ENCODE peak calls at places on chromosome 16, in eight cellular contexts. E, C, P, L, O, S, X and V are unnamed samples. For H3K9me3, the result is how much of the 10 kb centered on the place peaks cover.

GRCh38 chr16:82138478-82139285 is 31.3 kb downstream of the MPHOSPH6 start:
- DNase-seq in E (no peak), C (no peak), P (no peak), L (no peak), O (no peak), S (no peak), X (no peak), V (no peak)

GRCh38 chr16:2210386-2211365 is at the start of gene BRICD5:
- DNase-seq in E (no peak), C (no peak), P (no peak), L (peak), O (no peak), S (peak), X (no peak), V (no peak)

GRCh38 chr16:46555981-46556380 is 65.2 kb downstream of the SHCBP1 start:
- DNase-seq in E (no peak), C (no peak), P (no peak), L (no peak), O (no peak), S (no peak), X (no peak), V (no peak)

GRCh38 chr16:68252383-68252782 is 7.2 kb downstream of the PLA2G15 start:
- DNase-seq in E (no peak), C (no peak), P (no peak), L (no peak), O (no peak), S (no peak), X (no peak), V (no peak)

GRCh38 chr16:81967358-81967757 is 43.9 kb downstream of the SDR42E1 start:
- DNase-seq in E (no peak), C (no peak), P (no peak), L (no peak), O (no peak), S (no peak), X (no peak), V (no peak)

GRCh38 chr16:66840883-66841282 is 3.3 kb upstream of the CA7 start:
- DNase-seq in E (no peak), C (no peak), P (no peak), L (no peak), O (no peak), S (no peak), X (no peak), V (no peak)

GRCh38 chr16:17313085-17313611 is 157.6 kb downstream of the XYLT1 start:
- DNase-seq in E (no peak), C (no peak), P (peak), L (no peak), O (no peak), S (no peak), X (no peak), V (no peak)

GRCh38 chr16:11876306-11876705 is 25.0 kb upstream of the RSL1D1 start:
- DNase-seq in E (no peak), C (peak), P (no peak), L (no peak), O (no peak), S (peak), X (no peak), V (no peak)

GRCh38 chr16:55015181-55015913 is 84.7 kb downstream of the IRX5 start:
- DNase-seq in E (no peak), C (no peak), P (no peak), L (no peak), O (no peak), S (no peak), X (no peak), V (no peak)

GRCh38 chr16:66477028-66477515 is 50.0 kb downstream of the BEAN1 start:
- DNase-seq in E (no peak), C (no peak), P (no peak), L (no peak), O (no peak), S (peak), X (peak), V (no peak)

GRCh38 chr16:67661101-67661661 is 421 bp downstream of the PARD6A start:
- DNase-seq in E (no peak), C (peak), P (peak), L (peak), O (no peak), S (peak), X (no peak), V (no peak)

GRCh38 chr16:6884002-6884401 is 448.6 kb upstream of the RBFOX1 start:
- DNase-seq in E (no peak), C (no peak), P (no peak), L (no peak), O (no peak), S (no peak), X (no peak), V (no peak)

GRCh38 chr16:69408451-69408850 is 16.0 kb upstream of the CYB5B start:
- DNase-seq in E (no peak), C (no peak), P (no peak), L (no peak), O (no peak), S (no peak), X (no peak), V (no peak)

GRCh38 chr16:19542138-19542821 is 13.2 kb upstream of the VPS35L start:
- DNase-seq in E (no peak), C (no peak), P (peak), L (no peak), O (no peak), S (no peak), X (no peak), V (no peak)

GRCh38 chr16:85515319-85515745 is 97.8 kb upstream of the GSE1 start:
- DNase-seq in E (no peak), C (no peak), P (peak), L (no peak), O (no peak), S (peak), X (no peak), V (no peak)
- H3K4me3 ChIP-seq in E (no peak), C (no peak), P (peak), L (no peak), O (no peak), S (no peak), X (no peak), V (no peak)

GRCh38 chr16:79253100-79253631 is 347.4 kb downstream of the MAF start:
- DNase-seq in E (no peak), C (no peak), P (no peak), L (no peak), O (no peak), S (no peak), X (no peak), V (no peak)
- H3K9me3 ChIP-seq in E (under half), C (under half), P (under half), L (under half), O (under half), S (under half), X (under half), V (under half)

GRCh38 chr16:49546735-49547134 is 173.1 kb downstream of the C16orf78 start:
- DNase-seq in E (no peak), C (no peak), P (no peak), L (no peak), O (no peak), S (no peak), X (no peak), V (no peak)
- H3K4me3 ChIP-seq in E (no peak), C (no peak), P (no peak), L (no peak), O (no peak), S (no peak), X (no peak), V (no peak)

GRCh38 chr16:3375680-3376079 is 20.0 kb downstream of the OR2C1 start:
- DNase-seq in E (no peak), C (no peak), P (no peak), L (no peak), O (no peak), S (no peak), X (no peak), V (no peak)
- H3K9me3 ChIP-seq in E (under half), C (under half), P (under half), L (under half), O (under half), S (under half), X (under half), V (under half)

GRCh38 chr16:3874242-3874641 is 6.3 kb downstream of the CREBBP start:
- DNase-seq in E (no peak), C (no peak), P (no peak), L (no peak), O (no peak), S (no peak), X (no peak), V (no peak)

GRCh38 chr16:3874794-3875692 is 5.5 kb downstream of the CREBBP start:
- DNase-seq in E (no peak), C (no peak), P (no peak), L (no peak), O (no peak), S (no peak), X (no peak), V (no peak)

GRCh38 chr16:3878610-3879009 is 1.9 kb downstream of the CREBBP start:
- DNase-seq in E (no peak), C (no peak), P (no peak), L (no peak), O (no peak), S (no peak), X (no peak), V (no peak)

GRCh38 chr16:3876695-3877094 is 3.8 kb downstream of the CREBBP start:
- DNase-seq in E (no peak), C (no peak), P (no peak), L (peak), O (no peak), S (no peak), X (no peak), V (no peak)

DNA sequence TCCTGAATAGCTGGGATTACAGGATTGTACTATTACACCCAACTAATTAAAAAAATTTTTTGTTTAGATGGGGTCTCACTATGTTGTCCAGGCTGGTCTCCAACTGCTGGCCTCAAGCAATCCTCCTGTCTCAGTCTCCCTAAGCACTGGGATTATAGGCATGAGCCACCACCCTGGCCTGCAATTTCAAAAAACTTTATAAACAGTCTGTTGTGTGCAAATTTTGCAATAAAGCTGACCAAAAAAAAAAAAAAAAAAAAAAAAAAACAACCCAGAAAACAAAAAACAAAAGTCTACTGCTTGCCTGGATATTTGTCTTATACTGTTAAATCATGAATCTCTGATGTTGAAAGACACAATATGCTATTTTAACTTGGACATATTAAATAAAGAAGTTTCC is 4.4 kb downstream of the CREBBP start:
- DNase-seq in E (no peak), C (no peak), P (no peak), L (no peak), O (no peak), S (no peak), X (no peak), V (no peak)
- H3K4me3 ChIP-seq in E (no peak), C (no peak), P (no peak), L (no peak), O (no peak), S (no peak), X (no peak), V (no peak)

GRCh38 chr16:57213462-57213861 is 27.3 kb downstream of the RSPRY1 start:
- DNase-seq in E (no peak), C (no peak), P (no peak), L (no peak), O (no peak), S (no peak), X (no peak), V (no peak)

DNA sequence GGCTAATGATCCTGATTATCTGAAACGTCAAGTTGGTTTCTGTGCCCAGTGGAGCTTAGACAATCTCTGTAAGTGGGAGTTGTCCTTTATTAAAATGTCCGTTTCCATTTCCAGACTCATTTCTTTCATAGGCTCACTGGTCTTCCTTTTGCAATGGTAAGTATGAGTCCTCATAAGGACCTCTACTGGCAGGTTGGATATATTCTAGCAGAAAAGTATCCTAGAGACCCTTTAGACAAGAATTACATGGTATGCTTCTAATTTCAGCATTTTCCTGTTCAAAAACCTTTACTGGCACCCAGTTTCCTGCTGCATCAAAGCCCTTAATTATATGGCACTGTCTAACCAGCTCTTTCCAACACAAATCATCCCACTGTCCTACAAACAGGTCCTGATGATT is 28.1 kb upstream of the ARL2BP start:
- DNase-seq in E (no peak), C (no peak), P (no peak), L (no peak), O (no peak), S (no peak), X (no peak), V (no peak)
- H3K9me3 ChIP-seq in E (under half), C (under half), P (under half), L (under half), O (under half), S (under half), X (under half), V (under half)

GRCh38 chr16:88974641-88975215 is 2.3 kb downstream of the CBFA2T3 start:
- DNase-seq in E (no peak), C (peak), P (no peak), L (no peak), O (no peak), S (no peak), X (no peak), V (no peak)

GRCh38 chr16:88977028-88977844 is at the start of gene CBFA2T3:
- DNase-seq in E (no peak), C (peak), P (peak), L (no peak), O (no peak), S (no peak), X (peak), V (no peak)

GRCh38 chr16:88975511-88976061 is 1.4 kb downstream of the CBFA2T3 start:
- DNase-seq in E (no peak), C (peak), P (no peak), L (no peak), O (no peak), S (no peak), X (no peak), V (no peak)

GRCh38 chr16:88977845-88978607 is 1.0 kb upstream of the CBFA2T3 start:
- DNase-seq in E (no peak), C (peak), P (no peak), L (no peak), O (no peak), S (no peak), X (no peak), V (no peak)

GRCh38 chr16:88976359-88977027 is 514 bp downstream of the CBFA2T3 start:
- DNase-seq in E (no peak), C (peak), P (no peak), L (no peak), O (no peak), S (no peak), X (peak), V (no peak)
- H3K4me3 ChIP-seq in E (no peak), C (peak), P (no peak), L (no peak), O (no peak), S (no peak), X (peak), V (no peak)